ENCODE peak calls at places on chromosomes 12 and 14, in nine cellular contexts. One of them, this sample, is unnamed.

GRCh38 chr14:95291859-95292542 is 27.7 kb downstream of the CLMN start:
- DNase-seq in HuH-7.5: no peak
- DNase-seq in stimulated activated CD4-positive, alpha-beta T cell treated with anti-CD3 and anti-CD28 coated beads, Interleukin-12 subunit alpha, Interleukin-12 subunit beta, amount 100 ng/mL, for 4 hours: no peak
- DNase-seq in tibial artery: peak
- DNase-seq in AG20443: no peak
- DNase-seq in mammary epithelial cell: peak
- DNase-seq in naive thymus-derived CD4-positive, alpha-beta T cell: no peak
- DNase-seq in HFFc6: no peak
- DNase-seq in renal cortical epithelial cell: peak
- DNase-seq in this sample: peak

GRCh38 chr12:112170971-112171596 is 45.7 kb downstream of the TRAFD1 start:
- DNase-seq in HuH-7.5: no peak
- DNase-seq in stimulated activated CD4-positive, alpha-beta T cell treated with anti-CD3 and anti-CD28 coated beads, Interleukin-12 subunit alpha, Interleukin-12 subunit beta, amount 100 ng/mL, for 4 hours: no peak
- DNase-seq in tibial artery: no peak
- DNase-seq in AG20443: no peak
- DNase-seq in mammary epithelial cell: no peak
- DNase-seq in naive thymus-derived CD4-positive, alpha-beta T cell: no peak
- DNase-seq in HFFc6: no peak
- DNase-seq in renal cortical epithelial cell: no peak
- DNase-seq in this sample: no peak

GRCh38 chr14:54450535-54450934 is 9.4 kb upstream of the CNIH1 start:
- DNase-seq in HuH-7.5: no peak
- DNase-seq in stimulated activated CD4-positive, alpha-beta T cell treated with anti-CD3 and anti-CD28 coated beads, Interleukin-12 subunit alpha, Interleukin-12 subunit beta, amount 100 ng/mL, for 4 hours: no peak
- DNase-seq in tibial artery: no peak
- DNase-seq in AG20443: peak
- DNase-seq in mammary epithelial cell: peak
- DNase-seq in naive thymus-derived CD4-positive, alpha-beta T cell: no peak
- DNase-seq in HFFc6: peak
- DNase-seq in renal cortical epithelial cell: no peak
- DNase-seq in this sample: no peak

GRCh38 chr12:1206118-1206734 is 215.2 kb downstream of the ERC1 start:
- DNase-seq in HuH-7.5: no peak
- DNase-seq in stimulated activated CD4-positive, alpha-beta T cell treated with anti-CD3 and anti-CD28 coated beads, Interleukin-12 subunit alpha, Interleukin-12 subunit beta, amount 100 ng/mL, for 4 hours: no peak
- DNase-seq in tibial artery: no peak
- DNase-seq in AG20443: no peak
- DNase-seq in mammary epithelial cell: no peak
- DNase-seq in naive thymus-derived CD4-positive, alpha-beta T cell: no peak
- DNase-seq in HFFc6: no peak
- DNase-seq in renal cortical epithelial cell: no peak
- DNase-seq in this sample: no peak

GRCh38 chr14:49306152-49306751 is 279.9 kb downstream of the RPS29 start:
- DNase-seq in HuH-7.5: no peak
- DNase-seq in stimulated activated CD4-positive, alpha-beta T cell treated with anti-CD3 and anti-CD28 coated beads, Interleukin-12 subunit alpha, Interleukin-12 subunit beta, amount 100 ng/mL, for 4 hours: no peak
- DNase-seq in tibial artery: no peak
- DNase-seq in AG20443: no peak
- DNase-seq in mammary epithelial cell: peak
- DNase-seq in naive thymus-derived CD4-positive, alpha-beta T cell: no peak
- DNase-seq in HFFc6: peak
- DNase-seq in renal cortical epithelial cell: peak
- DNase-seq in this sample: no peak

GRCh38 chr14:86652512-86652911 is 1122.6 kb downstream of the FLRT2 start:
- DNase-seq in HuH-7.5: no peak
- DNase-seq in stimulated activated CD4-positive, alpha-beta T cell treated with anti-CD3 and anti-CD28 coated beads, Interleukin-12 subunit alpha, Interleukin-12 subunit beta, amount 100 ng/mL, for 4 hours: no peak
- DNase-seq in tibial artery: no peak
- DNase-seq in AG20443: no peak
- DNase-seq in mammary epithelial cell: no peak
- DNase-seq in naive thymus-derived CD4-positive, alpha-beta T cell: no peak
- DNase-seq in HFFc6: no peak
- DNase-seq in renal cortical epithelial cell: no peak
- DNase-seq in this sample: no peak

GRCh38 chr12:22333751-22334695 is 484 bp downstream of the ST8SIA1 start:
- DNase-seq in HuH-7.5: peak
- DNase-seq in stimulated activated CD4-positive, alpha-beta T cell treated with anti-CD3 and anti-CD28 coated beads, Interleukin-12 subunit alpha, Interleukin-12 subunit beta, amount 100 ng/mL, for 4 hours: peak
- DNase-seq in tibial artery: peak
- DNase-seq in AG20443: no peak
- DNase-seq in mammary epithelial cell: no peak
- DNase-seq in naive thymus-derived CD4-positive, alpha-beta T cell: peak
- DNase-seq in HFFc6: no peak
- DNase-seq in renal cortical epithelial cell: no peak
- DNase-seq in this sample: peak

GRCh38 chr14:92692822-92693226 is 55.6 kb downstream of the LGMN start:
- DNase-seq in HuH-7.5: no peak
- DNase-seq in stimulated activated CD4-positive, alpha-beta T cell treated with anti-CD3 and anti-CD28 coated beads, Interleukin-12 subunit alpha, Interleukin-12 subunit beta, amount 100 ng/mL, for 4 hours: no peak
- DNase-seq in tibial artery: peak
- DNase-seq in AG20443: no peak
- DNase-seq in mammary epithelial cell: peak
- DNase-seq in naive thymus-derived CD4-positive, alpha-beta T cell: peak
- DNase-seq in HFFc6: no peak
- DNase-seq in renal cortical epithelial cell: peak
- DNase-seq in this sample: no peak

GRCh38 chr12:18861287-18861858 is 123.5 kb downstream of the CAPZA3 start:
- DNase-seq in HuH-7.5: no peak
- DNase-seq in stimulated activated CD4-positive, alpha-beta T cell treated with anti-CD3 and anti-CD28 coated beads, Interleukin-12 subunit alpha, Interleukin-12 subunit beta, amount 100 ng/mL, for 4 hours: no peak
- DNase-seq in tibial artery: no peak
- DNase-seq in AG20443: no peak
- DNase-seq in mammary epithelial cell: peak
- DNase-seq in naive thymus-derived CD4-positive, alpha-beta T cell: no peak
- DNase-seq in HFFc6: no peak
- DNase-seq in renal cortical epithelial cell: peak
- DNase-seq in this sample: no peak

GRCh38 chr14:74038015-74038859 is 19.1 kb downstream of the BBOF1 start:
- DNase-seq in HuH-7.5: peak
- DNase-seq in stimulated activated CD4-positive, alpha-beta T cell treated with anti-CD3 and anti-CD28 coated beads, Interleukin-12 subunit alpha, Interleukin-12 subunit beta, amount 100 ng/mL, for 4 hours: no peak
- DNase-seq in tibial artery: no peak
- DNase-seq in AG20443: peak
- DNase-seq in mammary epithelial cell: peak
- DNase-seq in naive thymus-derived CD4-positive, alpha-beta T cell: peak
- DNase-seq in HFFc6: peak
- DNase-seq in renal cortical epithelial cell: peak
- DNase-seq in this sample: peak

GRCh38 chr12:6957151-6957701 is 6.1 kb downstream of the PTPN6 start:
- DNase-seq in HuH-7.5: no peak
- DNase-seq in stimulated activated CD4-positive, alpha-beta T cell treated with anti-CD3 and anti-CD28 coated beads, Interleukin-12 subunit alpha, Interleukin-12 subunit beta, amount 100 ng/mL, for 4 hours: no peak
- DNase-seq in tibial artery: no peak
- DNase-seq in AG20443: no peak
- DNase-seq in mammary epithelial cell: no peak
- DNase-seq in naive thymus-derived CD4-positive, alpha-beta T cell: no peak
- DNase-seq in HFFc6: no peak
- DNase-seq in renal cortical epithelial cell: no peak
- DNase-seq in this sample: no peak

GRCh38 chr14:81400202-81400678 is at the start of gene STON2:
- DNase-seq in HuH-7.5: no peak
- DNase-seq in stimulated activated CD4-positive, alpha-beta T cell treated with anti-CD3 and anti-CD28 coated beads, Interleukin-12 subunit alpha, Interleukin-12 subunit beta, amount 100 ng/mL, for 4 hours: no peak
- DNase-seq in tibial artery: peak
- DNase-seq in AG20443: peak
- DNase-seq in mammary epithelial cell: peak
- DNase-seq in naive thymus-derived CD4-positive, alpha-beta T cell: no peak
- DNase-seq in HFFc6: peak
- DNase-seq in renal cortical epithelial cell: peak
- DNase-seq in this sample: peak

GRCh38 chr12:127729381-127729780 is 537.6 kb upstream of the TMEM132C start:
- DNase-seq in HuH-7.5: no peak
- DNase-seq in stimulated activated CD4-positive, alpha-beta T cell treated with anti-CD3 and anti-CD28 coated beads, Interleukin-12 subunit alpha, Interleukin-12 subunit beta, amount 100 ng/mL, for 4 hours: no peak
- DNase-seq in tibial artery: no peak
- DNase-seq in AG20443: no peak
- DNase-seq in mammary epithelial cell: no peak
- DNase-seq in naive thymus-derived CD4-positive, alpha-beta T cell: no peak
- DNase-seq in HFFc6: peak
- DNase-seq in renal cortical epithelial cell: no peak
- DNase-seq in this sample: no peak

GRCh38 chr12:113467514-113468364 is 3.9 kb downstream of the LHX5 start:
- DNase-seq in HuH-7.5: no peak
- DNase-seq in stimulated activated CD4-positive, alpha-beta T cell treated with anti-CD3 and anti-CD28 coated beads, Interleukin-12 subunit alpha, Interleukin-12 subunit beta, amount 100 ng/mL, for 4 hours: no peak
- DNase-seq in tibial artery: no peak
- DNase-seq in AG20443: no peak
- DNase-seq in mammary epithelial cell: peak
- DNase-seq in naive thymus-derived CD4-positive, alpha-beta T cell: no peak
- DNase-seq in HFFc6: no peak
- DNase-seq in renal cortical epithelial cell: no peak
- DNase-seq in this sample: no peak

GRCh38 chr12:90216815-90217214 is 508.2 kb upstream of the ATP2B1 start:
- DNase-seq in HuH-7.5: no peak
- DNase-seq in stimulated activated CD4-positive, alpha-beta T cell treated with anti-CD3 and anti-CD28 coated beads, Interleukin-12 subunit alpha, Interleukin-12 subunit beta, amount 100 ng/mL, for 4 hours: no peak
- DNase-seq in tibial artery: no peak
- DNase-seq in AG20443: no peak
- DNase-seq in mammary epithelial cell: peak
- DNase-seq in naive thymus-derived CD4-positive, alpha-beta T cell: no peak
- DNase-seq in HFFc6: no peak
- DNase-seq in renal cortical epithelial cell: peak
- DNase-seq in this sample: no peak

GRCh38 chr12:53193953-53194716 is 12.9 kb downstream of the ITGB7 start:
- DNase-seq in HuH-7.5: no peak
- DNase-seq in stimulated activated CD4-positive, alpha-beta T cell treated with anti-CD3 and anti-CD28 coated beads, Interleukin-12 subunit alpha, Interleukin-12 subunit beta, amount 100 ng/mL, for 4 hours: no peak
- DNase-seq in tibial artery: no peak
- DNase-seq in AG20443: no peak
- DNase-seq in mammary epithelial cell: no peak
- DNase-seq in naive thymus-derived CD4-positive, alpha-beta T cell: no peak
- DNase-seq in HFFc6: no peak
- DNase-seq in renal cortical epithelial cell: no peak
- DNase-seq in this sample: no peak

GRCh38 chr12:78863482-78864427 is 819 bp upstream of the SYT1 start:
- DNase-seq in HuH-7.5: peak
- DNase-seq in stimulated activated CD4-positive, alpha-beta T cell treated with anti-CD3 and anti-CD28 coated beads, Interleukin-12 subunit alpha, Interleukin-12 subunit beta, amount 100 ng/mL, for 4 hours: no peak
- DNase-seq in tibial artery: no peak
- DNase-seq in AG20443: peak
- DNase-seq in mammary epithelial cell: peak
- DNase-seq in naive thymus-derived CD4-positive, alpha-beta T cell: no peak
- DNase-seq in HFFc6: peak
- DNase-seq in renal cortical epithelial cell: peak
- DNase-seq in this sample: peak

GRCh38 chr12:128644664-128645296 is 179.0 kb downstream of the SLC15A4 start:
- DNase-seq in HuH-7.5: no peak
- DNase-seq in stimulated activated CD4-positive, alpha-beta T cell treated with anti-CD3 and anti-CD28 coated beads, Interleukin-12 subunit alpha, Interleukin-12 subunit beta, amount 100 ng/mL, for 4 hours: peak
- DNase-seq in tibial artery: no peak
- DNase-seq in AG20443: no peak
- DNase-seq in mammary epithelial cell: no peak
- DNase-seq in naive thymus-derived CD4-positive, alpha-beta T cell: no peak
- DNase-seq in HFFc6: no peak
- DNase-seq in renal cortical epithelial cell: no peak
- DNase-seq in this sample: peak

GRCh38 chr12:107670999-107671643 is 14.5 kb upstream of the PWP1 start:
- DNase-seq in HuH-7.5: no peak
- DNase-seq in stimulated activated CD4-positive, alpha-beta T cell treated with anti-CD3 and anti-CD28 coated beads, Interleukin-12 subunit alpha, Interleukin-12 subunit beta, amount 100 ng/mL, for 4 hours: peak
- DNase-seq in tibial artery: no peak
- DNase-seq in AG20443: peak
- DNase-seq in mammary epithelial cell: no peak
- DNase-seq in naive thymus-derived CD4-positive, alpha-beta T cell: no peak
- DNase-seq in HFFc6: no peak
- DNase-seq in renal cortical epithelial cell: peak
- DNase-seq in this sample: peak

GRCh38 chr12:123801573-123802178 is 39.6 kb downstream of the DNAH10 start:
- DNase-seq in HuH-7.5: no peak
- DNase-seq in stimulated activated CD4-positive, alpha-beta T cell treated with anti-CD3 and anti-CD28 coated beads, Interleukin-12 subunit alpha, Interleukin-12 subunit beta, amount 100 ng/mL, for 4 hours: no peak
- DNase-seq in tibial artery: no peak
- DNase-seq in AG20443: peak
- DNase-seq in mammary epithelial cell: peak
- DNase-seq in naive thymus-derived CD4-positive, alpha-beta T cell: no peak
- DNase-seq in HFFc6: peak
- DNase-seq in renal cortical epithelial cell: peak
- DNase-seq in this sample: no peak

GRCh38 chr14:45891417-45892080 is 638.5 kb upstream of the MIS18BP1 start:
- DNase-seq in HuH-7.5: no peak
- DNase-seq in stimulated activated CD4-positive, alpha-beta T cell treated with anti-CD3 and anti-CD28 coated beads, Interleukin-12 subunit alpha, Interleukin-12 subunit beta, amount 100 ng/mL, for 4 hours: no peak
- DNase-seq in tibial artery: no peak
- DNase-seq in AG20443: no peak
- DNase-seq in mammary epithelial cell: peak
- DNase-seq in naive thymus-derived CD4-positive, alpha-beta T cell: no peak
- DNase-seq in HFFc6: no peak
- DNase-seq in renal cortical epithelial cell: peak
- DNase-seq in this sample: peak

GRCh38 chr12:53074999-53075370 is 4.2 kb downstream of the SPRYD3 start:
- DNase-seq in HuH-7.5: no peak
- DNase-seq in stimulated activated CD4-positive, alpha-beta T cell treated with anti-CD3 and anti-CD28 coated beads, Interleukin-12 subunit alpha, Interleukin-12 subunit beta, amount 100 ng/mL, for 4 hours: no peak
- DNase-seq in tibial artery: no peak
- DNase-seq in AG20443: no peak
- DNase-seq in mammary epithelial cell: no peak
- DNase-seq in naive thymus-derived CD4-positive, alpha-beta T cell: no peak
- DNase-seq in HFFc6: no peak
- DNase-seq in renal cortical epithelial cell: no peak
- DNase-seq in this sample: no peak

GRCh38 chr12:6450869-6451347 is 934 bp upstream of the TAPBPL start:
- DNase-seq in HuH-7.5: no peak
- DNase-seq in stimulated activated CD4-positive, alpha-beta T cell treated with anti-CD3 and anti-CD28 coated beads, Interleukin-12 subunit alpha, Interleukin-12 subunit beta, amount 100 ng/mL, for 4 hours: no peak
- DNase-seq in tibial artery: peak
- DNase-seq in AG20443: peak
- DNase-seq in mammary epithelial cell: no peak
- DNase-seq in naive thymus-derived CD4-positive, alpha-beta T cell: no peak
- DNase-seq in HFFc6: peak
- DNase-seq in renal cortical epithelial cell: no peak
- DNase-seq in this sample: no peak

GRCh38 chr12:49698619-49699545 is 8.3 kb downstream of the FMNL3 start:
- DNase-seq in HuH-7.5: no peak
- DNase-seq in stimulated activated CD4-positive, alpha-beta T cell treated with anti-CD3 and anti-CD28 coated beads, Interleukin-12 subunit alpha, Interleukin-12 subunit beta, amount 100 ng/mL, for 4 hours: no peak
- DNase-seq in tibial artery: peak
- DNase-seq in AG20443: peak
- DNase-seq in mammary epithelial cell: peak
- DNase-seq in naive thymus-derived CD4-positive, alpha-beta T cell: peak
- DNase-seq in HFFc6: peak
- DNase-seq in renal cortical epithelial cell: peak
- DNase-seq in this sample: no peak

GRCh38 chr12:97292588-97292987 is 170.0 kb upstream of the RMST start:
- DNase-seq in HuH-7.5: no peak
- DNase-seq in stimulated activated CD4-positive, alpha-beta T cell treated with anti-CD3 and anti-CD28 coated beads, Interleukin-12 subunit alpha, Interleukin-12 subunit beta, amount 100 ng/mL, for 4 hours: no peak
- DNase-seq in tibial artery: no peak
- DNase-seq in AG20443: no peak
- DNase-seq in mammary epithelial cell: no peak
- DNase-seq in naive thymus-derived CD4-positive, alpha-beta T cell: no peak
- DNase-seq in HFFc6: no peak
- DNase-seq in renal cortical epithelial cell: no peak
- DNase-seq in this sample: no peak

GRCh38 chr14:66645716-66646115 is 137.8 kb downstream of the GPHN start:
- DNase-seq in HuH-7.5: peak
- DNase-seq in stimulated activated CD4-positive, alpha-beta T cell treated with anti-CD3 and anti-CD28 coated beads, Interleukin-12 subunit alpha, Interleukin-12 subunit beta, amount 100 ng/mL, for 4 hours: no peak
- DNase-seq in tibial artery: no peak
- DNase-seq in AG20443: no peak
- DNase-seq in mammary epithelial cell: peak
- DNase-seq in naive thymus-derived CD4-positive, alpha-beta T cell: no peak
- DNase-seq in HFFc6: peak
- DNase-seq in renal cortical epithelial cell: no peak
- DNase-seq in this sample: no peak

GRCh38 chr14:36474593-36474992 is 45.4 kb downstream of the NKX2-1 start:
- DNase-seq in HuH-7.5: no peak
- DNase-seq in stimulated activated CD4-positive, alpha-beta T cell treated with anti-CD3 and anti-CD28 coated beads, Interleukin-12 subunit alpha, Interleukin-12 subunit beta, amount 100 ng/mL, for 4 hours: no peak
- DNase-seq in tibial artery: no peak
- DNase-seq in AG20443: no peak
- DNase-seq in mammary epithelial cell: no peak
- DNase-seq in naive thymus-derived CD4-positive, alpha-beta T cell: no peak
- DNase-seq in HFFc6: no peak
- DNase-seq in renal cortical epithelial cell: no peak
- DNase-seq in this sample: no peak

GRCh38 chr14:95520346-95520745 is 3.9 kb upstream of the SYNE3 start:
- DNase-seq in HuH-7.5: no peak
- DNase-seq in stimulated activated CD4-positive, alpha-beta T cell treated with anti-CD3 and anti-CD28 coated beads, Interleukin-12 subunit alpha, Interleukin-12 subunit beta, amount 100 ng/mL, for 4 hours: no peak
- DNase-seq in tibial artery: peak
- DNase-seq in AG20443: no peak
- DNase-seq in mammary epithelial cell: no peak
- DNase-seq in naive thymus-derived CD4-positive, alpha-beta T cell: no peak
- DNase-seq in HFFc6: no peak
- DNase-seq in renal cortical epithelial cell: no peak
- DNase-seq in this sample: no peak

GRCh38 chr12:110179291-110179690 is 55.1 kb downstream of the IFT81 start:
- DNase-seq in HuH-7.5: no peak
- DNase-seq in stimulated activated CD4-positive, alpha-beta T cell treated with anti-CD3 and anti-CD28 coated beads, Interleukin-12 subunit alpha, Interleukin-12 subunit beta, amount 100 ng/mL, for 4 hours: no peak
- DNase-seq in tibial artery: no peak
- DNase-seq in AG20443: no peak
- DNase-seq in mammary epithelial cell: peak
- DNase-seq in naive thymus-derived CD4-positive, alpha-beta T cell: no peak
- DNase-seq in HFFc6: peak
- DNase-seq in renal cortical epithelial cell: peak
- DNase-seq in this sample: no peak

GRCh38 chr14:59627011-59627520 is 50.5 kb upstream of the CCDC175 start:
- DNase-seq in HuH-7.5: no peak
- DNase-seq in stimulated activated CD4-positive, alpha-beta T cell treated with anti-CD3 and anti-CD28 coated beads, Interleukin-12 subunit alpha, Interleukin-12 subunit beta, amount 100 ng/mL, for 4 hours: no peak
- DNase-seq in tibial artery: no peak
- DNase-seq in AG20443: no peak
- DNase-seq in mammary epithelial cell: no peak
- DNase-seq in naive thymus-derived CD4-positive, alpha-beta T cell: no peak
- DNase-seq in HFFc6: no peak
- DNase-seq in renal cortical epithelial cell: no peak
- DNase-seq in this sample: no peak

GRCh38 chr12:1523558-1524050 is 70.8 kb downstream of the FBXL14 start:
- DNase-seq in HuH-7.5: no peak
- DNase-seq in stimulated activated CD4-positive, alpha-beta T cell treated with anti-CD3 and anti-CD28 coated beads, Interleukin-12 subunit alpha, Interleukin-12 subunit beta, amount 100 ng/mL, for 4 hours: no peak
- DNase-seq in tibial artery: no peak
- DNase-seq in AG20443: no peak
- DNase-seq in mammary epithelial cell: no peak
- DNase-seq in naive thymus-derived CD4-positive, alpha-beta T cell: no peak
- DNase-seq in HFFc6: no peak
- DNase-seq in renal cortical epithelial cell: no peak
- DNase-seq in this sample: no peak